ENCODE peak calls at places on chromosomes 4 and X, in nine cellular contexts. One of them, this sample, is unnamed.

GRCh38 chr4:151990201-151990600 is 229.4 kb upstream of the GATB start:
- DNase-seq in coronary artery: no peak
- DNase-seq in fibroblast of mammary gland: peak
- DNase-seq in T-helper 9 cell: no peak
- DNase-seq in activated naive CD4-positive, alpha-beta T cell treated with anti-CD3 and anti-CD28 coated beads for 36 hours: no peak
- DNase-seq in lower leg skin: no peak
- DNase-seq in activated B cell treated with CpG ODN at 0.5 μM for 24 hours: no peak
- DNase-seq in Kasumi-1: no peak
- DNase-seq in NCI-H460: no peak
- DNase-seq in this sample: no peak

GRCh38 chr4:242121-242848 is 63.0 kb downstream of the ZNF732 start:
- DNase-seq in coronary artery: no peak
- DNase-seq in fibroblast of mammary gland: peak
- DNase-seq in T-helper 9 cell: peak
- DNase-seq in activated naive CD4-positive, alpha-beta T cell treated with anti-CD3 and anti-CD28 coated beads for 36 hours: peak
- DNase-seq in lower leg skin: peak
- DNase-seq in activated B cell treated with CpG ODN at 0.5 μM for 24 hours: peak
- DNase-seq in Kasumi-1: peak
- DNase-seq in NCI-H460: peak
- DNase-seq in this sample: no peak

GRCh38 chrX:2848806-2849420 is 20.2 kb downstream of the GYG2 start:
- DNase-seq in coronary artery: no peak
- DNase-seq in fibroblast of mammary gland: peak
- DNase-seq in T-helper 9 cell: no peak
- DNase-seq in activated naive CD4-positive, alpha-beta T cell treated with anti-CD3 and anti-CD28 coated beads for 36 hours: no peak
- DNase-seq in lower leg skin: no peak
- DNase-seq in activated B cell treated with CpG ODN at 0.5 μM for 24 hours: no peak
- DNase-seq in Kasumi-1: no peak
- DNase-seq in NCI-H460: peak
- DNase-seq in this sample: peak

GRCh38 chr4:53672873-53673272 is 81.6 kb upstream of the LNX1 start:
- DNase-seq in coronary artery: no peak
- DNase-seq in fibroblast of mammary gland: no peak
- DNase-seq in T-helper 9 cell: no peak
- DNase-seq in activated naive CD4-positive, alpha-beta T cell treated with anti-CD3 and anti-CD28 coated beads for 36 hours: no peak
- DNase-seq in lower leg skin: no peak
- DNase-seq in activated B cell treated with CpG ODN at 0.5 μM for 24 hours: no peak
- DNase-seq in Kasumi-1: no peak
- DNase-seq in NCI-H460: no peak
- DNase-seq in this sample: no peak

GRCh38 chrX:47158131-47158530 is 13.1 kb downstream of the RBM10 start:
- DNase-seq in coronary artery: no peak
- DNase-seq in fibroblast of mammary gland: no peak
- DNase-seq in T-helper 9 cell: no peak
- DNase-seq in activated naive CD4-positive, alpha-beta T cell treated with anti-CD3 and anti-CD28 coated beads for 36 hours: no peak
- DNase-seq in lower leg skin: no peak
- DNase-seq in activated B cell treated with CpG ODN at 0.5 μM for 24 hours: no peak
- DNase-seq in Kasumi-1: no peak
- DNase-seq in NCI-H460: no peak
- DNase-seq in this sample: no peak

GRCh38 chr4:136637071-136637777 is 895.1 kb downstream of the PCDH18 start:
- DNase-seq in coronary artery: no peak
- DNase-seq in fibroblast of mammary gland: peak
- DNase-seq in T-helper 9 cell: no peak
- DNase-seq in activated naive CD4-positive, alpha-beta T cell treated with anti-CD3 and anti-CD28 coated beads for 36 hours: peak
- DNase-seq in lower leg skin: no peak
- DNase-seq in activated B cell treated with CpG ODN at 0.5 μM for 24 hours: no peak
- DNase-seq in Kasumi-1: peak
- DNase-seq in NCI-H460: no peak
- DNase-seq in this sample: no peak

GRCh38 chr4:1090465-1091440 is 22.6 kb downstream of the RNF212 start:
- DNase-seq in coronary artery: peak
- DNase-seq in fibroblast of mammary gland: no peak
- DNase-seq in T-helper 9 cell: no peak
- DNase-seq in activated naive CD4-positive, alpha-beta T cell treated with anti-CD3 and anti-CD28 coated beads for 36 hours: no peak
- DNase-seq in lower leg skin: peak
- DNase-seq in activated B cell treated with CpG ODN at 0.5 μM for 24 hours: no peak
- DNase-seq in Kasumi-1: no peak
- DNase-seq in NCI-H460: no peak
- DNase-seq in this sample: no peak

GRCh38 chr4:28973591-28974350 is 1746.4 kb upstream of the PCDH7 start:
- DNase-seq in coronary artery: no peak
- DNase-seq in fibroblast of mammary gland: peak
- DNase-seq in T-helper 9 cell: no peak
- DNase-seq in activated naive CD4-positive, alpha-beta T cell treated with anti-CD3 and anti-CD28 coated beads for 36 hours: no peak
- DNase-seq in lower leg skin: no peak
- DNase-seq in activated B cell treated with CpG ODN at 0.5 μM for 24 hours: no peak
- DNase-seq in Kasumi-1: no peak
- DNase-seq in NCI-H460: no peak
- DNase-seq in this sample: peak

GRCh38 chr4:7719354-7720174 is 220.1 kb downstream of the AFAP1 start:
- DNase-seq in coronary artery: no peak
- DNase-seq in fibroblast of mammary gland: peak
- DNase-seq in T-helper 9 cell: peak
- DNase-seq in activated naive CD4-positive, alpha-beta T cell treated with anti-CD3 and anti-CD28 coated beads for 36 hours: peak
- DNase-seq in lower leg skin: peak
- DNase-seq in activated B cell treated with CpG ODN at 0.5 μM for 24 hours: no peak
- DNase-seq in Kasumi-1: peak
- DNase-seq in NCI-H460: peak
- DNase-seq in this sample: no peak

GRCh38 chrX:65697915-65698796 is 30.7 kb downstream of the MSN start:
- DNase-seq in coronary artery: no peak
- DNase-seq in fibroblast of mammary gland: no peak
- DNase-seq in T-helper 9 cell: peak
- DNase-seq in activated naive CD4-positive, alpha-beta T cell treated with anti-CD3 and anti-CD28 coated beads for 36 hours: peak
- DNase-seq in lower leg skin: peak
- DNase-seq in activated B cell treated with CpG ODN at 0.5 μM for 24 hours: peak
- DNase-seq in Kasumi-1: peak
- DNase-seq in NCI-H460: no peak
- DNase-seq in this sample: no peak

GRCh38 chrX:22095306-22095705 is 63.2 kb downstream of the PHEX start:
- DNase-seq in coronary artery: no peak
- DNase-seq in fibroblast of mammary gland: peak
- DNase-seq in T-helper 9 cell: no peak
- DNase-seq in activated naive CD4-positive, alpha-beta T cell treated with anti-CD3 and anti-CD28 coated beads for 36 hours: no peak
- DNase-seq in lower leg skin: peak
- DNase-seq in activated B cell treated with CpG ODN at 0.5 μM for 24 hours: no peak
- DNase-seq in Kasumi-1: no peak
- DNase-seq in NCI-H460: no peak
- DNase-seq in this sample: no peak

GRCh38 chr4:165921546-165921945 is 48.5 kb downstream of the TLL1 start:
- DNase-seq in coronary artery: no peak
- DNase-seq in fibroblast of mammary gland: no peak
- DNase-seq in T-helper 9 cell: no peak
- DNase-seq in activated naive CD4-positive, alpha-beta T cell treated with anti-CD3 and anti-CD28 coated beads for 36 hours: no peak
- DNase-seq in lower leg skin: no peak
- DNase-seq in activated B cell treated with CpG ODN at 0.5 μM for 24 hours: no peak
- DNase-seq in Kasumi-1: no peak
- DNase-seq in NCI-H460: no peak
- DNase-seq in this sample: no peak

GRCh38 chr4:39937683-39938268 is 39.9 kb downstream of the PDS5A start:
- DNase-seq in coronary artery: no peak
- DNase-seq in fibroblast of mammary gland: no peak
- DNase-seq in T-helper 9 cell: no peak
- DNase-seq in activated naive CD4-positive, alpha-beta T cell treated with anti-CD3 and anti-CD28 coated beads for 36 hours: no peak
- DNase-seq in lower leg skin: no peak
- DNase-seq in activated B cell treated with CpG ODN at 0.5 μM for 24 hours: no peak
- DNase-seq in Kasumi-1: no peak
- DNase-seq in NCI-H460: no peak
- DNase-seq in this sample: no peak

GRCh38 chrX:155819966-155820491 is 61.1 kb upstream of the VAMP7 start:
- DNase-seq in coronary artery: no peak
- DNase-seq in fibroblast of mammary gland: peak
- DNase-seq in T-helper 9 cell: peak
- DNase-seq in activated naive CD4-positive, alpha-beta T cell treated with anti-CD3 and anti-CD28 coated beads for 36 hours: peak
- DNase-seq in lower leg skin: no peak
- DNase-seq in activated B cell treated with CpG ODN at 0.5 μM for 24 hours: no peak
- DNase-seq in Kasumi-1: peak
- DNase-seq in NCI-H460: peak
- DNase-seq in this sample: peak

This sample was measured in amniotic stem cell.